ENCODE peak calls at places on chromosomes 11 and 22, in nine cellular contexts. Y, J, A, Z, T, D, E, H and O are unnamed samples.
A peak's percentile ranks its signal among the peaks of the same experiment; 100 is the strongest.

GRCh38 chr11:32090774-32091370 is at the start of gene RCN1:
- DNase-seq in H (peak; percentile 71), J (peak; percentile 95), Y (peak; percentile 53), E (peak; percentile 69), T (peak; percentile 46), Z (peak; percentile 57), D (no peak), A (peak; percentile 70), O (peak; percentile 85)

GRCh38 chr11:126339866-126340434 is 15.5 kb upstream of the ST3GAL4 start:
- DNase-seq in H (peak; percentile 77), J (peak; percentile 69), D (no peak), Z (no peak), T (peak; percentile 66), A (peak; percentile 86), Y (no peak), E (no peak), O (peak; percentile 73)

GRCh38 chr11:35655856-35656255 is 6.7 kb upstream of the TRIM44 start:
- DNase-seq in D (no peak), H (no peak), E (no peak), J (no peak), Y (no peak), T (no peak), A (no peak), Z (no peak), O (no peak)

GRCh38 chr11:119823077-119823476 is 94.1 kb upstream of the NECTIN1 start:
- DNase-seq in Z (no peak), J (no peak), H (no peak), Y (no peak), E (no peak), T (no peak), D (no peak), A (no peak), O (no peak)

GRCh38 chr22:46122511-46122971 is 27.8 kb upstream of the PPARA start:
- DNase-seq in E (peak; percentile 74), T (peak; percentile 76), Y (peak; percentile 83), Z (peak; percentile 78), J (peak; percentile 77), H (peak; percentile 57), D (no peak), A (peak; percentile 84), O (peak; percentile 63)

GRCh38 chr11:66142370-66143263 is 72.5 kb downstream of the PACS1 start:
- DNase-seq in J (peak; percentile 3), A (no peak), D (no peak), E (no peak), Y (no peak), T (no peak), Z (no peak), H (no peak), O (peak; percentile 32)

GRCh38 chr11:112871909-112872511 is 89.2 kb upstream of the NCAM1 start:
- DNase-seq in H (no peak), Z (no peak), J (no peak), Y (no peak), T (no peak), A (no peak), E (no peak), D (no peak), O (no peak)

GRCh38 chr22:20805972-20806471 is 32.1 kb downstream of the SERPIND1 start:
- DNase-seq in D (no peak), A (no peak), J (peak; percentile 28), E (no peak), H (peak; percentile 22), T (no peak), Z (no peak), Y (no peak), O (peak; percentile 36)

GRCh38 chr11:70326365-70326803 is 55.9 kb downstream of the PPFIA1 start:
- DNase-seq in T (peak; percentile 24), A (no peak), Y (no peak), D (no peak), Z (peak; percentile 27), J (peak; percentile 93), H (peak; percentile 86), E (no peak), O (peak; percentile 93)

GRCh38 chr11:6297831-6298230 is 22.5 kb downstream of the CAVIN3 start:
- DNase-seq in T (no peak), E (no peak), Y (no peak), J (no peak), D (no peak), Z (no peak), H (peak; percentile 14), A (no peak), O (no peak)

GRCh38 chr11:70710192-70710965 is 312.1 kb downstream of the CTTN start:
- DNase-seq in Z (no peak), H (no peak), D (no peak), E (no peak), J (no peak), A (no peak), T (no peak), Y (no peak), O (no peak)

GRCh38 chr11:2824851-2825250 is 60.7 kb downstream of the CDKN1C start:
- DNase-seq in Y (peak; percentile 35), H (no peak), J (no peak), D (no peak), Z (no peak), E (no peak), T (no peak), A (no peak), O (no peak)
- H3K4me3 ChIP-seq in Y (no peak overlapping the region), H (no peak overlapping the region), J (no peak overlapping the region), D (no peak overlapping the region), Z (no peak overlapping the region), E (no peak overlapping the region), T (no peak overlapping the region), A (no peak overlapping the region), O (no peak overlapping the region)

DNA sequence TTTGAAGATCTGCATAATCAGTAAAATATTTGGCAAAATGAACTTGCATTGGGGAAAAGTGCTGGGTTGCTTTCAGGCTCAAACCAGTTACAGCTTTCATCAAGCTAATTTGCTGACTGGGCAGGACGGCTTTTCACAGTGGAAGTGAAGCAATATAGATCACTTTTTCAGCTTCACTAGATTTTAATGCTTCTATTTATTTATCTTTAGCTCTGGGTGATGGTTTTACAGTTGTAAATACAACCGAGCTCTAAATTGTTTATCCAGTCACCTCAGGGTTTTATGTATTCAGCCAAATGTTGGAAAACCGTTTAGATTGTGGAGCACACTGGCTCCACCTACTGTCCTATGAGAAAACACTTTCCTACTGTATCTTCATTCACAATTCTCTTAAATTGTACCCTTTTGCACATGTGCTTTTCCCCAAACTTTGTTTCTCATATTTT is 58.2 kb downstream of the ACER3 start:
- DNase-seq in Y (no peak), J (peak; percentile 78), T (no peak), H (peak; percentile 76), E (peak; percentile 57), D (no peak), Z (peak; percentile 15), A (no peak), O (peak; percentile 78)
- TF ChIP-seq CTCF in Y (peak; percentile 65), J (peak; percentile 77), T (peak; percentile 61), H (peak; percentile 92), E (peak; percentile 63), D (peak; percentile 85), Z (peak; percentile 70), A (peak; percentile 70), O (peak; percentile 84)

DNA sequence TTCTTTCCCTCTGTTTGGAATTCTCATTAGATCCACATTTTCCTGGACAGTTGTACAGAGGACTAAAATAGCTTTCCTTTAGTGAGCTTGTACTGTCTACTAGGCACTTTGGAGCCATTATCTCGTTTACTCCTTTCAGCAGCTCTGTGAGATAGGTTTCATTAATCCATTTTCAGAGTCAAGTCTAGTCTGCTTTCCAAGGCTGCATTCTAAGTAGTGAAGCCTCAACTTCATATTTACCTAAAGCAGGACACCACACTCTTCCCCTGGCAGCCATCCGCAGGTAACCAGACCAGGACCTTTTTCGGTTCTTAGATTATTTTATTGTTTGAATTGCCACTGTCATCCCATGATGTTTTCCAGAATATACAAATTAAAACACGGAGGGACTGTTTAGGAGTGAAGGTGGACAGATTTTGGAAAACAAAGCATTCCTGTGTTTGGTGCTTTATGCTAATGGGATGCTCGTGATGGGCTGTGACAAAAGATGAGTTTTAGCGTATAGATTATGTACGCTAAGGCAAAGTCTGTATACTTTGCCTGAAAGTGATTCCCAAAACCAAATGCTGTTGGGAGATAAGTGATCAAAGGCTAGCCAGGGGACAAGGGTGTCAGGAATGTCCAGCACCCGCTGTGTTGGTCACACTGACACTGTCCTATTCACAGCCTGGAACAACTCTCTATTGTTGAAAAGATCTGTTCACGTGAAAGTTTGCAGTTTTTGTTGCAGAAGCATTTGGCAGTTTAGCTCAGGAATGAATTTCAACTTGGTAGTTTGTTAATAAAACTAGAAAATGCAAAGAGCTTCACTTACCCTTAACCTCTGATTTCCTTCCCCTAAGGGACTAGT is 1.3 kb downstream of the JAM3 start:
- DNase-seq in D (no peak), Z (no peak), A (no peak), Y (no peak), H (no peak), E (no peak), J (no peak), T (no peak), O (no peak)
- H3K4me3 ChIP-seq in D (no peak overlapping the region), Z (no peak overlapping the region), A (peak overlapping the region; percentile 66), Y (no peak overlapping the region), H (peak overlapping the region; percentile 81), E (no peak overlapping the region), J (peak overlapping the region; percentile 90), T (peak overlapping the region; percentile 67), O (peak overlapping the region; percentile 81)

GRCh38 chr11:1952806-1953482 is 5.8 kb downstream of the MRPL23 start:
- DNase-seq in J (no peak), H (no peak), Z (no peak), Y (no peak), D (no peak), E (no peak), A (peak; percentile 4), T (no peak), O (no peak)

GRCh38 chr11:1948389-1948788 is 1.3 kb downstream of the MRPL23 start:
- DNase-seq in D (no peak), H (no peak), A (peak; percentile 56), Y (no peak), T (no peak), E (no peak), J (no peak), Z (no peak), O (no peak)

GRCh38 chr11:1949302-1949701 is 2.2 kb downstream of the MRPL23 start:
- DNase-seq in Z (no peak), A (peak; percentile 7), Y (no peak), D (no peak), E (no peak), T (no peak), J (no peak), H (no peak), O (no peak)

GRCh38 chr11:1949922-1950321 is 2.8 kb downstream of the MRPL23 start:
- DNase-seq in H (no peak), Z (no peak), E (no peak), A (no peak), D (no peak), T (no peak), J (no peak), Y (no peak), O (no peak)

GRCh38 chr11:1953489-1954284 is 6.6 kb downstream of the MRPL23 start:
- DNase-seq in T (no peak), A (peak; percentile 38), J (peak; percentile 18), Z (no peak), H (no peak), E (no peak), Y (no peak), D (no peak), O (no peak)
- TF ChIP-seq CTCF in T (no peak), A (peak; percentile 34), J (no peak), Z (peak; percentile 39), H (peak; percentile 3), E (no peak), Y (no peak), D (no peak), O (no peak)

DNA sequence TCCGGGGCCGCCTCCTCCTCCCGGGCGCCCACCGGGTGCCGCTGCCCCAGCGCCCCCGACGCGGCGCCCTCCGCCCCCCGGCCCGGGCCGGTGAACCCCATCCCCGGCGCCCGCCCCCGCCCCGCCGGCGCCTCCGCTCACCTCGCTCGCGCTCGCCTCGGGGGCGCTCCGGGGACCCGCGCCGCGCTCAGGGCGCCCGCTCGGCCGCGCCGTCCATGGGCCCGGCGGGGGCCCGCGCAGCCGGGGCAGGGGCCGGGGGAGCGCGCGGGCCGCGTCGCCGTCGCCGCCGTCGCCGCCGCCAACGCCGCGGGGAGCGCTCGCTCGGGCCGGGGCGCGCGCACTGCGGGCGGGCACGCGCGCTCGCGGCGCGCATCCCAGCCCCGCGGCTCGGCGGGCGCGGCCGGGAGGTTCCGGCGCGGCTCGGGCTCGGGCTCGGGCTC is 291 bp downstream of the DUSP8 start:
- DNase-seq in Y (no peak), A (no peak), E (no peak), Z (no peak), D (no peak), T (no peak), H (no peak), J (no peak), O (no peak)
- H3K4me3 ChIP-seq in Y (no peak overlapping the region), A (peak overlapping the region; percentile 56), E (no peak overlapping the region), Z (peak overlapping the region; percentile 17), D (peak overlapping the region; percentile 60), T (peak overlapping the region; percentile 50), H (no peak overlapping the region), J (peak overlapping the region; percentile 11), O (peak overlapping the region; percentile 55)